ENCODE peak calls at places on chromosome 7, in seven cellular contexts. F is psoas muscle, W is foreskin fibroblast, R is body of pancreas, A is HepG2, H is MM.1S, Z is sigmoid colon. L is an unnamed sample.

GRCh38 chr7:44368455-44368854 is 43.1 kb upstream of the CAMK2B start:
- DNase-seq in A (no peak), W (no peak), R (no peak), F (no peak), Z (no peak), H (no peak), L (no peak)

GRCh38 chr7:29102554-29103151 is 43.7 kb downstream of the CPVL start:
- DNase-seq in H (peak), W (peak), A (peak), R (peak), Z (peak), F (peak), L (no peak)

GRCh38 chr7:130201796-130202195 is 3.4 kb downstream of the TMEM209 start:
- DNase-seq in R (no peak), A (no peak), Z (no peak), H (no peak), F (no peak), W (no peak), L (no peak)

GRCh38 chr7:137169282-137169698 is 174.2 kb downstream of the PTN start:
- DNase-seq in A (peak), W (peak), Z (peak), H (peak), F (peak), R (peak), L (peak)

GRCh38 chr7:140440593-140440992 is 36.7 kb downstream of the RAB19 start:
- DNase-seq in R (no peak), H (no peak), W (no peak), A (no peak), Z (no peak), F (no peak), L (no peak)

GRCh38 chr7:119465798-119466305 is 807.1 kb upstream of the KCND2 start:
- DNase-seq in F (no peak), H (no peak), A (no peak), W (no peak), R (peak), Z (no peak), L (no peak)

GRCh38 chr7:29239638-29240037 is 45.1 kb downstream of the CHN2 start:
- DNase-seq in H (no peak), Z (no peak), A (no peak), R (peak), F (no peak), W (no peak), L (no peak)

GRCh38 chr7:767580-767940 is 40.5 kb upstream of the PRKAR1B start:
- DNase-seq in Z (no peak), F (no peak), A (no peak), H (no peak), R (no peak), W (no peak), L (peak)

GRCh38 chr7:25014735-25015134 is 34.8 kb upstream of the OSBPL3 start:
- DNase-seq in W (peak), R (no peak), F (no peak), H (no peak), A (no peak), Z (no peak), L (no peak)

DNA sequence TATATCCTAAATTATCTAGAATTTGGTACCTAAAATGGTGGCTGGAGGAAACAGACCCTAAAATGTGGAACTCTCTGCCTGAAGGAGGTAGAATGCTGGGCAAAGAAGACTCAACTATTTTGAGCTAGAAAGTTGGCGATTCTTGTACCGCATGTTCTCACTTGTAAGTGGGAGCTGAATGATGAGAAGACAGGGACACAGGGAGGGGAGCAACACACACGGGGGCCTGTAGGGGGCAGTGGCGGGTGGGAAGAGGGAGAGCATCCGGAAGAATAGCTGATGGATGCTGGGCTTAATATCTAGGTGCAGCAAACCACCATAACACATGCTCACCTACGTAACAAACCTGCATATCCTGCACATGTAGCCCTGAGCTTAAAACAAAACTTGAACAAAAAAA is 250.6 kb downstream of the CALN1 start:
- DNase-seq in R (no peak), H (no peak), Z (no peak), A (no peak), F (no peak), W (no peak), L (no peak)
- TF ChIP-seq CTCF in R (no peak), H (no peak), Z (no peak), A (peak), F (no peak), W (no peak), L (peak)

DNA sequence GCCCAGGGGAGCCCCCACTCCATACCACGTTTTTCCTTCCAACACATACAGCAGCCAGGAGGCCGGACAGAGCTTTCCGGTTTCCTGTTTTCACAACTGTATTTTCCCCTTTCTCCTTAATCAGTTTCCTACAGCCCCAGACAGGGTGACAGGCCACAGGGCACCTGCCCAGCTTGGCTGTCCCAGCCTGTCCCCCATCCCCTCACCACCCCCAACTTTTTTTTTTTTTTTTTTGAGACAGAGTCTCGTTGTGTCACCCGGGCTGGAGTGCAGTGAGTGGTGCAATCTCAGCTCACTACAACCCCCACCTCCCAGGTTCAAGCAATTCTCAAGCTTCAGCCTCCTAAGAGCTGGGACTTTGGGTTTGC is 10.3 kb upstream of the HSPB1 start:
- DNase-seq in W (peak), Z (peak), A (peak), R (no peak), H (no peak), F (peak), L (no peak)
- H3K4me3 ChIP-seq in W (peak), Z (peak), A (peak), R (no peak), H (no peak), F (peak), L (no peak)

DNA sequence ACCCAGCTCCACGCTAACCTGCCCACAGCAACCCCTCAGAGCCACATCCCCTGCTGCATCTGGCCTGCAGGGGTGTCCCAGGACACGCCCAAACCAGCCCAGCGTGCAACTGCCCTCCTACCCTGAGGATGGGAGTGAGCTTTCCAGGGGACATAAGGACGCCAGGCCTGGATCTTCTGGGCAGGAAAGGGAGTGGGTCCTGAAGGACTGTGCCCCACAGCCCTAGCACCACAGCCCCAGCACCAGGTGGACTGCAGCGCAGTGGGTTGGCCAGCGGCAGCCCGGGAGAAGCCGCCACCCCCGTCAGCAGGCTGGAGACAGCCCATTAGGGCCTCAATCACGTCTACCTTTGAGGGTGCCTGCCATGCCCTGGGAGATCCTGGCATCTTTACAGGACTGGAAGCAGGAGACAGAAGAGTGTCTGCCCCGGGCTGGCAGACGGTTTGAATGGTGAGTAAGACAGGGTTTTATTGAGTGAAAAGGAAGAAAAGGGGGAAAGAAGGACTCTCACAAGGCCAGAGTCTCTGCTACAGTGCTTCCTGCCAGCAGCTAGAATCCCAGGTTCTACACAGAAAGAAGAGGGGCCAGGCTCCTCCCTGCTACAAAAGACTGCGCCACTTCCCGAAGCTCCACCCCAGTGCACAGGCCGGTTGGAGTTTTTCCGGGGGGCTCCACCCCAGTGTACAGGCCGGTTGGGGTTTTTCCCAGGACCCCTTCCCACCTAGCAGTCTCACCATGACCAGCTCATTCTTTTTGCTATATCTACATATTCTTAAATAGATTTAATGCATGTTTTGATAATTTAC is 69.8 kb upstream of the KCTD7 start:
- DNase-seq in Z (no peak), H (no peak), A (no peak), F (no peak), R (no peak), W (peak), L (no peak)
- TF ChIP-seq CTCF in Z (no peak), H (no peak), A (no peak), F (no peak), R (no peak), W (no peak), L (no peak)

GRCh38 chr7:5420108-5420840 is 3.4 kb downstream of the TNRC18 start:
- DNase-seq in W (peak), H (no peak), Z (no peak), F (peak), A (no peak), R (peak), L (no peak)
- H3K4me3 ChIP-seq in W (peak), H (peak), Z (peak), F (peak), A (peak), R (peak), L (peak)

DNA sequence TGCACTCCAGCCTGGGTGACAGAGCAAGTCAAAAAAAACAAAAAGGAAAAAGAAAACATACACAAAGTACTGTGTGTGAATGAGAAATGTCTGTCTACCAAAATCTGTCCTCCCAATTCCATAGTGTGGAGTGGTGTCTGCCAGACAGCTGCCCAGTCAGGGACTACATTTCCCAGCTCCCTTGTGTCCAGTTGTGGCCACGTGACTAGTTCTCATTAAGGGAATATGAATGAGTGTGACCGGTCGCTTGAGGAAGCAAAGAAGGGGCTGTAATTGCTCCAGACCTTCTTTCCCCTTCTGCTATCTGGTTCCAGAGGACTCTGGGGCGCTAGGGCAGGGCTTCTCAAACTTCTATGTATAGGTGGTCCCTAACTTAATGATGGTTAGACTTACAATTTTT is 204.1 kb downstream of the PHTF2 start:
- DNase-seq in F (no peak), H (no peak), W (no peak), R (no peak), Z (no peak), A (no peak), L (no peak)
- TF ChIP-seq CTCF in F (no peak), H (no peak), W (no peak), R (no peak), Z (no peak), A (no peak), L (no peak)

DNA sequence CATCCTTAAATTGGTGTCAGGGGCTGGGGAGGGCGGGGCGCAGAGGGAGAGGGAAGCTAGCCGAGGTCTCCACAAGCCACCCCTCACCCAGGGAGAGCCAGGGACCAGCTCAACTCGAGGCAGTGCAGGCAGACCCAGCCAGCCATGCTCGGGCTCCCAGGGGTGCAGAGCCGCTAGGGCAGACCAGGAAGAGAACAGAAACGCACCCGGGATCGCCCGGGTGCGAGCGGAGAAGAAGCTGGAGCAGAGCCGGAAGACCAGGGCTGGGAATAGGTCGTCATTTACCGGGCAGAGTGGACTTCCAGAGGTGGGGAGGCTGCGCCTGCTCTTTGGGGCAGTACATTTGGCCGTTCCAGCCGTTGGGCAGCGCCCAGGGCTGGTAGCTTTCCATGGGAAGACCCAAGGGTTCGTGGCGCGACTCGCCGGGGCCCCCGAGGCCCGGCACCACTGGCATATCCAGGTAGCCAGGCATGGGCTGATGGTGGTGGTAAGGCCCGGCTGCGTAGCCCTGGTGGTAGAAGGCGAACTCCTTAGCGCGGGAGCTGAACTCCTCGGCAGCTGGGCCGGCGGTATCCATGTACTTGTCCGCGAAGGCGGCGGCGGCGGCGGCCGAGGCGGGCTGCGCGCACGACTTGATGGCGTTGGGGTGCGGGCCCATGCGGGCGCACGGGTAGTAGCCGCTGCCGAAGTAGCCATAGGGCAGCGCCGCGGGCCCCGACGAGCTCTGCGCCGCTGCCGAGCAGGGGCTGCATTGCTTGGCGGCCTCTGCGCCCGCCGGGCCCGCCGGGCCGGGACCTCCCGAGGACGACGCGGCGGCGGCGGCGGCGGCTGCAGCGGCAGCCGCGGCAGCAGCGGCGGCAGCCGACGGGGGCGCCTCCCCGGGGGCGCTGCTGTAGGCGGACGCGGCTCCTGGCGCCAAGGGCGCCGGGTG is 755 bp downstream of the HOXA13 start:
- DNase-seq in W (peak), Z (no peak), H (no peak), R (no peak), A (no peak), F (no peak), L (no peak)
- H3K4me3 ChIP-seq in W (peak), Z (peak), H (no peak), R (no peak), A (peak), F (peak), L (no peak)

GRCh38 chr7:102125127-102125561 is 161.5 kb upstream of the SH2B2 start:
- DNase-seq in F (peak), Z (peak), R (no peak), W (peak), H (no peak), A (no peak), L (no peak)
- TF ChIP-seq CTCF in F (no peak), Z (no peak), R (no peak), W (no peak), H (no peak), A (no peak), L (no peak)

GRCh38 chr7:64887756-64888508 is 15.1 kb upstream of the ZNF273 start:
- DNase-seq in Z (peak), W (no peak), F (no peak), A (peak), H (no peak), R (peak), L (no peak)
- H3K4me3 ChIP-seq in Z (peak), W (no peak), F (peak), A (peak), H (no peak), R (peak), L (no peak)

GRCh38 chr7:122455108-122455507 is 150.6 kb upstream of the FEZF1 start:
- DNase-seq in R (no peak), A (no peak), H (peak), Z (no peak), F (no peak), W (no peak), L (no peak)

GRCh38 chr7:122453432-122453831 is 148.9 kb upstream of the FEZF1 start:
- DNase-seq in H (no peak), R (no peak), W (no peak), Z (no peak), F (no peak), A (no peak), L (no peak)

GRCh38 chr7:122460936-122461335 is 156.4 kb upstream of the FEZF1 start:
- DNase-seq in A (no peak), Z (no peak), F (no peak), W (no peak), R (no peak), H (no peak), L (no peak)

GRCh38 chr7:122457325-122457724 is 152.8 kb upstream of the FEZF1 start:
- DNase-seq in Z (no peak), W (no peak), H (no peak), F (no peak), A (no peak), R (no peak), L (no peak)

GRCh38 chr7:122457969-122458368 is 153.4 kb upstream of the FEZF1 start:
- DNase-seq in W (no peak), A (no peak), R (no peak), Z (no peak), H (no peak), F (no peak), L (no peak)
- TF ChIP-seq CTCF in W (no peak), A (no peak), R (no peak), Z (no peak), H (no peak), F (no peak), L (no peak)

GRCh38 chr7:98617960-98618418 is 904 bp downstream of the NPTX2 start:
- DNase-seq in H (no peak), F (no peak), W (peak), A (no peak), R (no peak), Z (no peak), L (no peak)

GRCh38 chr7:98617051-98617959 is at the start of gene NPTX2:
- DNase-seq in R (peak), A (no peak), H (no peak), W (peak), Z (no peak), F (peak), L (peak)

GRCh38 chr7:98618786-98619185 is 1.7 kb downstream of the NPTX2 start:
- DNase-seq in F (no peak), W (peak), R (peak), A (no peak), Z (no peak), H (no peak), L (no peak)

GRCh38 chr7:98621573-98622482 is 4.7 kb downstream of the NPTX2 start:
- DNase-seq in Z (no peak), A (no peak), H (no peak), F (no peak), R (peak), W (no peak), L (no peak)

DNA sequence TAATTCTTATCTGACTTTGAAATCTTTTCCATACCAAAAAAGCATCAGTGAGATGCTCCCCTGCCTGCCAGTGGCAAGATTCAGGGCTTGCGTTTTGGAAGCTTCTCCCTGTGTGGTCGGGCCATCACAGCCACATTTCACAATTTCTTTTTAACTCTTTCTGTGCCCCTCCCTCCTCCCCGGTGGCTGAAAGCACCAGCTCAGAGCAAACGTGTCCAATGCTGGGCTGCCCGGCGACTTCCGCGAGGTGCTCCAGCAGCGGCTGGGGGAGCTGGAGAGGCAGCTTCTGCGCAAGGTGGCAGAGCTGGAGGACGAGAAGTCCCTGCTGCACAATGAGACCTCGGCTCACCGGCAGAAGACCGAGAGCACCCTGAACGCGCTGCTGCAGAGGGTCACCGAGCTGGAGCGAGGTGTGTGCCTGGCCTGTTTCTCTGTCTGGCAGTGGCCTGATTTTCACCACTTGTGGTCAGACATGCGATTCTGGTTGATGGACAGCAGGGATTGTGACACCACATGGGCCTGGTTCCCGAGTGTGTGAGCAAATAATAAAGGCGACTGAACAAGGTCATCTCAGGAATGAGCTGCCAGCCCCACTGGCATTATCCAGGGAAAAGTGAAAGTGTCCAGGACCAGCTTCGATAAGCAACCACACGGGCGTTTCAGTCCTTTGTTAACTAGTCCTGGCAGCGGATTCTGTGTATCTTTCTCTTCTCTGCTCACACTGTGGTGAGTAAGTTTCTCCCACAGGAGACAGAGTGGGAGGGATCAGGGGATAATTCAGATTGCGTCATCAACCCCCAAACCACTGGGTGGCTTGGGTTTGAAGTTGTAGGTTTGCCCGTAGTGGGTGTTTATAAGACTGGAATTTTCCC is 2.6 kb downstream of the NPTX2 start:
- DNase-seq in F (no peak), A (peak), Z (no peak), H (no peak), W (peak), R (peak), L (peak)
- H3K4me3 ChIP-seq in F (no peak), A (peak), Z (peak), H (no peak), W (no peak), R (no peak), L (peak)